ENCODE peak calls at places on chromosomes 13 and 19, in four cellular contexts. One of them, this sample, is unnamed.

GRCh38 chr19:17076539-17076919 is 952 bp downstream of the MYO9B start:
- DNase-seq in stimulated activated CD4-positive, alpha-beta T cell treated with anti-CD3 and anti-CD28 coated beads, Interleukin-2, amount 100 ng/mL, for 48 hours: no peak
- DNase-seq in fibroblast of lung: no peak
- DNase-seq in left ventricle myocardium superior: no peak
- DNase-seq in this sample: no peak

GRCh38 chr13:76717092-76717491 is 169.1 kb downstream of the KCTD12 start:
- DNase-seq in stimulated activated CD4-positive, alpha-beta T cell treated with anti-CD3 and anti-CD28 coated beads, Interleukin-2, amount 100 ng/mL, for 48 hours: no peak
- DNase-seq in fibroblast of lung: peak; percentile 12
- DNase-seq in left ventricle myocardium superior: no peak
- DNase-seq in this sample: no peak

GRCh38 chr19:15300533-15301194 is 31.7 kb downstream of the BRD4 start:
- DNase-seq in stimulated activated CD4-positive, alpha-beta T cell treated with anti-CD3 and anti-CD28 coated beads, Interleukin-2, amount 100 ng/mL, for 48 hours: no peak
- DNase-seq in fibroblast of lung: peak; percentile 60
- DNase-seq in left ventricle myocardium superior: no peak
- DNase-seq in this sample: no peak

GRCh38 chr19:54644056-54644455 is 13.8 kb downstream of the LILRB1 start:
- DNase-seq in stimulated activated CD4-positive, alpha-beta T cell treated with anti-CD3 and anti-CD28 coated beads, Interleukin-2, amount 100 ng/mL, for 48 hours: no peak
- DNase-seq in fibroblast of lung: no peak
- DNase-seq in left ventricle myocardium superior: no peak
- DNase-seq in this sample: no peak

GRCh38 chr13:29802621-29803020 is 47.8 kb downstream of the UBL3 start:
- DNase-seq in stimulated activated CD4-positive, alpha-beta T cell treated with anti-CD3 and anti-CD28 coated beads, Interleukin-2, amount 100 ng/mL, for 48 hours: no peak
- DNase-seq in fibroblast of lung: peak; percentile 12
- DNase-seq in left ventricle myocardium superior: no peak
- DNase-seq in this sample: no peak

GRCh38 chr19:29397748-29398147 is 128.0 kb upstream of the VSTM2B start:
- DNase-seq in stimulated activated CD4-positive, alpha-beta T cell treated with anti-CD3 and anti-CD28 coated beads, Interleukin-2, amount 100 ng/mL, for 48 hours: no peak
- DNase-seq in fibroblast of lung: no peak
- DNase-seq in left ventricle myocardium superior: no peak
- DNase-seq in this sample: no peak

GRCh38 chr19:622666-623065 is 10.7 kb downstream of the POLRMT start:
- DNase-seq in stimulated activated CD4-positive, alpha-beta T cell treated with anti-CD3 and anti-CD28 coated beads, Interleukin-2, amount 100 ng/mL, for 48 hours: no peak
- DNase-seq in fibroblast of lung: no peak
- DNase-seq in left ventricle myocardium superior: no peak
- DNase-seq in this sample: no peak

GRCh38 chr19:13152356-13152853 is 2.2 kb downstream of the IER2 start:
- DNase-seq in stimulated activated CD4-positive, alpha-beta T cell treated with anti-CD3 and anti-CD28 coated beads, Interleukin-2, amount 100 ng/mL, for 48 hours: peak; percentile 55
- DNase-seq in fibroblast of lung: no peak
- DNase-seq in left ventricle myocardium superior: no peak
- DNase-seq in this sample: no peak

GRCh38 chr13:32811297-32811800 is 204.9 kb upstream of the KL start:
- DNase-seq in stimulated activated CD4-positive, alpha-beta T cell treated with anti-CD3 and anti-CD28 coated beads, Interleukin-2, amount 100 ng/mL, for 48 hours: no peak
- DNase-seq in fibroblast of lung: no peak
- DNase-seq in left ventricle myocardium superior: no peak
- DNase-seq in this sample: peak; percentile 37

GRCh38 chr13:36758345-36758744 is 60.7 kb upstream of the RFXAP start:
- DNase-seq in stimulated activated CD4-positive, alpha-beta T cell treated with anti-CD3 and anti-CD28 coated beads, Interleukin-2, amount 100 ng/mL, for 48 hours: no peak
- DNase-seq in fibroblast of lung: no peak
- DNase-seq in left ventricle myocardium superior: no peak
- DNase-seq in this sample: no peak

GRCh38 chr13:110860986-110861385 is 53.9 kb downstream of the ANKRD10 start:
- DNase-seq in stimulated activated CD4-positive, alpha-beta T cell treated with anti-CD3 and anti-CD28 coated beads, Interleukin-2, amount 100 ng/mL, for 48 hours: no peak
- DNase-seq in fibroblast of lung: no peak
- DNase-seq in left ventricle myocardium superior: no peak
- DNase-seq in this sample: no peak

GRCh38 chr13:37226966-37227365 is 121.5 kb upstream of the CSNK1A1L start:
- DNase-seq in stimulated activated CD4-positive, alpha-beta T cell treated with anti-CD3 and anti-CD28 coated beads, Interleukin-2, amount 100 ng/mL, for 48 hours: no peak
- DNase-seq in fibroblast of lung: peak; percentile 46
- DNase-seq in left ventricle myocardium superior: no peak
- DNase-seq in this sample: no peak

GRCh38 chr19:35903550-35904179 is 1.3 kb downstream of the HCST start:
- DNase-seq in stimulated activated CD4-positive, alpha-beta T cell treated with anti-CD3 and anti-CD28 coated beads, Interleukin-2, amount 100 ng/mL, for 48 hours: peak; percentile 72
- DNase-seq in fibroblast of lung: peak; percentile 78
- DNase-seq in left ventricle myocardium superior: peak; percentile 80
- DNase-seq in this sample: peak; percentile 50

GRCh38 chr13:32660227-32660626 is 74.0 kb downstream of the PDS5B start:
- DNase-seq in stimulated activated CD4-positive, alpha-beta T cell treated with anti-CD3 and anti-CD28 coated beads, Interleukin-2, amount 100 ng/mL, for 48 hours: no peak
- DNase-seq in fibroblast of lung: peak; percentile 0
- DNase-seq in left ventricle myocardium superior: no peak
- DNase-seq in this sample: no peak

GRCh38 chr19:16457195-16457953 is 14.4 kb downstream of the EPS15L1 start:
- DNase-seq in stimulated activated CD4-positive, alpha-beta T cell treated with anti-CD3 and anti-CD28 coated beads, Interleukin-2, amount 100 ng/mL, for 48 hours: no peak
- DNase-seq in fibroblast of lung: peak; percentile 61
- DNase-seq in left ventricle myocardium superior: peak; percentile 66
- DNase-seq in this sample: no peak

GRCh38 chr19:23991170-23991569 is 76.5 kb downstream of the ZNF726 start:
- DNase-seq in stimulated activated CD4-positive, alpha-beta T cell treated with anti-CD3 and anti-CD28 coated beads, Interleukin-2, amount 100 ng/mL, for 48 hours: no peak
- DNase-seq in fibroblast of lung: peak; percentile 47
- DNase-seq in left ventricle myocardium superior: no peak
- DNase-seq in this sample: no peak

This sample was measured in prostate gland.